ENCODE peak calls at places on chromosomes 1 and 21, in nine cellular contexts. X, R, F, W, K, V, M, D and H are unnamed samples.

GRCh38 chr1:42686418-42686817 is 4.2 kb downstream of the YBX1 start:
- DNase-seq in W (no peak), V (no peak), K (no peak), R (no peak), F (no peak), D (no peak), M (no peak), X (no peak), H (no peak)

GRCh38 chr1:21468597-21468996 is 28.7 kb downstream of the NBPF3 start:
- DNase-seq in M (no peak), W (no peak), X (peak; percentile 29), V (peak; percentile 13), F (peak; percentile 44), D (no peak), R (no peak), K (peak; percentile 56), H (no peak)

GRCh38 chr1:184301228-184301627 is 85.6 kb upstream of the C1orf21 start:
- DNase-seq in X (no peak), M (no peak), F (no peak), V (no peak), R (no peak), W (no peak), D (no peak), K (no peak), H (no peak)

GRCh38 chr21:45986316-45987051 is 4.9 kb downstream of the COL6A1 start:
- DNase-seq in V (no peak), R (no peak), X (no peak), K (no peak), D (no peak), M (no peak), W (peak; percentile 14), F (no peak), H (no peak)

GRCh38 chr1:82491301-82491986 is 690.7 kb downstream of the ADGRL2 start:
- DNase-seq in R (no peak), K (no peak), V (no peak), M (no peak), F (no peak), W (no peak), D (no peak), X (no peak), H (no peak)

GRCh38 chr21:46483300-46484295 is 24.9 kb downstream of the DIP2A start:
- DNase-seq in R (no peak), K (no peak), D (no peak), V (no peak), W (peak; percentile 22), F (no peak), X (no peak), M (no peak), H (no peak)

GRCh38 chr1:194717941-194718340 is 1531.5 kb upstream of the B3GALT2 start:
- DNase-seq in K (no peak), W (no peak), D (no peak), M (no peak), R (no peak), V (no peak), F (no peak), X (no peak), H (no peak)

GRCh38 chr1:223319913-223320600 is 43.9 kb downstream of the SUSD4 start:
- DNase-seq in F (no peak), V (no peak), K (no peak), W (no peak), M (no peak), D (no peak), R (no peak), X (no peak), H (no peak)

GRCh38 chr1:26278303-26278702 is 1.6 kb upstream of the SH3BGRL3 start:
- DNase-seq in X (no peak), V (no peak), K (no peak), W (peak; percentile 51), D (no peak), M (no peak), F (peak; percentile 78), R (no peak), H (no peak)

GRCh38 chr1:180811886-180812285 is 100.8 kb upstream of the KIAA1614 start:
- DNase-seq in D (no peak), X (no peak), R (no peak), M (no peak), W (no peak), F (no peak), K (no peak), V (no peak), H (no peak)

GRCh38 chr1:77388655-77389054 is 106.8 kb downstream of the AK5 start:
- DNase-seq in W (no peak), F (no peak), R (no peak), V (no peak), D (no peak), K (no peak), M (no peak), X (no peak), H (no peak)

GRCh38 chr1:111197598-111198289 is 2.7 kb downstream of the DENND2D start:
- DNase-seq in V (no peak), M (no peak), K (peak; percentile 82), F (no peak), D (no peak), X (peak; percentile 57), R (no peak), W (no peak), H (no peak)

GRCh38 chr1:101185421-101185820 is 51.4 kb upstream of the S1PR1 start:
- DNase-seq in D (no peak), V (no peak), M (no peak), F (no peak), R (no peak), X (no peak), W (no peak), K (no peak), H (no peak)

GRCh38 chr1:179930867-179931266 is 23.7 kb upstream of the CEP350 start:
- DNase-seq in D (no peak), W (no peak), V (no peak), K (no peak), X (no peak), F (peak; percentile 19), M (no peak), R (no peak), H (no peak)

GRCh38 chr1:15833842-15834405 is 13.6 kb upstream of the SPEN start:
- DNase-seq in D (no peak), V (no peak), R (no peak), K (no peak), W (no peak), M (peak; percentile 94), F (no peak), X (no peak), H (no peak)

GRCh38 chr1:31657020-31657804 is 12.5 kb upstream of the PEF1 start:
- DNase-seq in F (no peak), R (no peak), D (peak; percentile 32), V (no peak), W (no peak), X (no peak), M (no peak), K (no peak), H (no peak)

GRCh38 chr21:38439336-38439900 is 58.9 kb downstream of the ERG start:
- DNase-seq in D (no peak), V (no peak), M (no peak), W (no peak), K (no peak), F (peak; percentile 39), R (peak; percentile 15), X (no peak), H (no peak)

GRCh38 chr1:19010995-19011696 is 54.7 kb upstream of the IFFO2 start:
- DNase-seq in K (peak; percentile 36), V (peak; percentile 68), F (peak; percentile 98), D (peak; percentile 28), X (no peak), M (no peak), W (peak; percentile 32), R (peak; percentile 98), H (peak; percentile 34)

GRCh38 chr1:199283814-199284213 is 645.0 kb downstream of the PTPRC start:
- DNase-seq in W (no peak), F (no peak), V (no peak), X (no peak), R (no peak), D (no peak), M (no peak), K (no peak), H (no peak)

GRCh38 chr1:98794196-98794886 is 132.8 kb downstream of the SNX7 start:
- DNase-seq in M (peak; percentile 86), R (peak; percentile 63), K (peak; percentile 82), V (peak; percentile 31), W (no peak), X (peak; percentile 58), D (peak; percentile 66), F (peak; percentile 58), H (no peak)